ENCODE peak calls at places on chromosomes 13 and 19, in ten cellular contexts. I is NCI-H1436; W is Panc1; Y is OCI-M1; C is occipital lobe; G is left ventricle myocardium inferior; V is CD8-positive, alpha-beta memory T cell; Z is stimulated activated CD4-positive, alpha-beta T cell treated with anti-CD3 and anti-CD28 coated beads, TNF-alpha, amount 100 ng/mL, for 48 hours; T is fibroblast of lung; M is nephron progenitor cell. F is an unnamed sample.

GRCh38 chr19:53991224-53992113 is at the start of gene CACNG6:
- DNase-seq in I (peak; percentile 17), W (no peak), Y (no peak), C (no peak), G (no peak), V (no peak), Z (no peak), T (no peak), M (peak; percentile 74), F (no peak)

GRCh38 chr13:111249637-111250360 is 70.6 kb upstream of the TEX29 start:
- DNase-seq in I (no peak), W (no peak), Y (no peak), C (no peak), G (no peak), V (no peak), Z (no peak), T (no peak), M (no peak), F (no peak)

GRCh38 chr19:46605356-46605821 is 4.3 kb downstream of the CALM3 start:
- DNase-seq in I (no peak), W (no peak), Y (no peak), C (no peak), G (no peak), V (no peak), Z (no peak), T (no peak), M (no peak), F (no peak)

GRCh38 chr13:92500192-92500591 is 726.4 kb upstream of the GPC6 start:
- DNase-seq in I (no peak), W (no peak), Y (no peak), C (no peak), G (no peak), V (no peak), Z (no peak), T (no peak), M (no peak), F (no peak)

GRCh38 chr13:27172495-27172842 is 858 bp upstream of the USP12 start:
- DNase-seq in I (no peak), W (no peak), Y (peak; percentile 73), C (no peak), G (no peak), V (no peak), Z (no peak), T (no peak), M (no peak), F (no peak)

GRCh38 chr19:39411832-39412099 is 703 bp upstream of the PLEKHG2 start:
- DNase-seq in I (peak; percentile 85), W (no peak), Y (peak; percentile 99), C (peak; percentile 54), G (peak; percentile 93), V (peak; percentile 90), Z (peak; percentile 89), T (peak; percentile 96), M (peak; percentile 87), F (peak; percentile 88)

GRCh38 chr19:12696366-12697335 is at the start of gene FBXW9:
- DNase-seq in I (peak; percentile 92), W (peak; percentile 61), Y (peak; percentile 96), C (peak; percentile 91), G (peak; percentile 98), V (peak; percentile 91), Z (peak; percentile 93), T (peak; percentile 97), M (peak; percentile 99), F (peak; percentile 91)

GRCh38 chr19:4539697-4540581 is at the start of gene LRG1:
- DNase-seq in I (no peak), W (no peak), Y (peak; percentile 95), C (no peak), G (no peak), V (no peak), Z (no peak), T (no peak), M (no peak), F (no peak)

GRCh38 chr13:40148103-40148502 is 492.6 kb downstream of the COG6 start:
- DNase-seq in I (no peak), W (no peak), Y (no peak), C (no peak), G (no peak), V (no peak), Z (no peak), T (no peak), M (no peak), F (no peak)

GRCh38 chr13:32722340-32722739 is 136.1 kb downstream of the PDS5B start:
- DNase-seq in I (no peak), W (no peak), Y (no peak), C (no peak), G (no peak), V (no peak), Z (no peak), T (no peak), M (no peak), F (no peak)

GRCh38 chr19:10889880-10890279 is 18.5 kb downstream of the CARM1 start:
- DNase-seq in I (no peak), W (no peak), Y (no peak), C (no peak), G (no peak), V (no peak), Z (no peak), T (no peak), M (no peak), F (no peak)

GRCh38 chr13:27665333-27665732 is 43.6 kb downstream of the POLR1D start:
- DNase-seq in I (no peak), W (no peak), Y (peak; percentile 34), C (no peak), G (no peak), V (no peak), Z (no peak), T (peak; percentile 9), M (no peak), F (no peak)